ENCODE peak calls at places on chromosomes 12 and 14, in ten cellular contexts. Y is stimulated activated CD4-positive, alpha-beta T cell treated with anti-CD3 and anti-CD28 coated beads, Interleukin-2, amount 100 ng/mL, for 48 hours; R is stimulated activated effector memory CD8-positive, alpha-beta T cell treated with anti-CD3 and anti-CD28 coated beads, Interleukin-12 subunit alpha, Interleukin-12 subunit beta, amount 100 ng/mL, for 72 hours; D is left colon; N is A172; U is A549; K is KBM-7; P is activated T-helper 1 cell treated with anti-CD3 and anti-CD28 coated beads, Interleukin-2, amount 50 U/mL, for 16 hours; C is posterior cingulate gyrus; H is cardiac fibroblast. M is an unnamed sample.

GRCh38 chr12:70059373-70059772 is 183.9 kb upstream of the CNOT2 start:
- DNase-seq in R (no peak), Y (no peak), D (no peak), H (no peak), C (no peak), K (no peak), P (no peak), N (no peak), U (no peak), M (no peak)

GRCh38 chr14:100424504-100425453 is 101.6 kb downstream of the SLC25A47 start:
- DNase-seq in C (no peak), N (peak; percentile 38), D (no peak), Y (no peak), U (no peak), H (no peak), P (no peak), R (no peak), K (no peak), M (no peak)

GRCh38 chr12:11553871-11554533 is 95.5 kb upstream of the ETV6 start:
- DNase-seq in D (peak; percentile 55), N (peak; percentile 29), U (peak; percentile 83), K (peak; percentile 79), Y (peak; percentile 51), P (no peak), H (peak; percentile 73), C (no peak), R (peak; percentile 64), M (peak; percentile 52)

GRCh38 chr14:21940887-21941855 is 267.6 kb upstream of the OR4E1 start:
- DNase-seq in C (no peak), K (peak; percentile 48), N (no peak), P (no peak), D (peak; percentile 7), Y (no peak), U (peak; percentile 18), H (peak; percentile 0), R (no peak), M (peak; percentile 36)

GRCh38 chr14:94227029-94227428 is 52.9 kb downstream of the PPP4R4 start:
- DNase-seq in D (no peak), K (no peak), N (no peak), C (no peak), Y (no peak), R (no peak), U (no peak), P (no peak), H (peak; percentile 19), M (no peak)

GRCh38 chr12:76274699-76275098 is 73.5 kb downstream of the BBS10 start:
- DNase-seq in D (no peak), P (no peak), R (no peak), C (no peak), H (peak; percentile 36), N (peak; percentile 94), U (no peak), Y (peak; percentile 14), K (no peak), M (no peak)

GRCh38 chr12:54378791-54379400 is 5.6 kb downstream of the ZNF385A start:
- DNase-seq in P (no peak), C (no peak), H (peak; percentile 51), K (no peak), U (peak; percentile 88), D (peak; percentile 66), R (no peak), Y (no peak), N (no peak), M (no peak)

GRCh38 chr14:77337880-77338279 is 17.0 kb downstream of the GSTZ1 start:
- DNase-seq in R (no peak), C (no peak), H (no peak), U (no peak), N (no peak), P (no peak), Y (no peak), K (no peak), D (no peak), M (no peak)

GRCh38 chr12:50639721-50640120 is 124.2 kb upstream of the ATF1 start:
- DNase-seq in K (no peak), N (no peak), Y (no peak), U (no peak), D (no peak), P (no peak), C (no peak), R (no peak), H (no peak), M (no peak)

GRCh38 chr14:32757568-32757967 is 181.1 kb upstream of the NPAS3 start:
- DNase-seq in P (no peak), Y (no peak), C (no peak), D (no peak), R (no peak), H (no peak), U (no peak), K (no peak), N (no peak), M (no peak)

GRCh38 chr12:84874125-84874824 is 38.3 kb downstream of the SLC6A15 start:
- DNase-seq in U (peak; percentile 10), H (peak; percentile 75), N (peak; percentile 49), P (no peak), Y (no peak), K (peak; percentile 53), D (no peak), R (no peak), C (no peak), M (peak; percentile 23)

GRCh38 chr12:104320627-104321024 is 17.1 kb downstream of the EID3 start:
- DNase-seq in Y (no peak), R (no peak), P (no peak), U (no peak), C (no peak), D (no peak), K (no peak), N (no peak), H (no peak), M (no peak)

GRCh38 chr14:49405291-49405690 is 180.9 kb downstream of the RPS29 start:
- DNase-seq in N (peak; percentile 22), H (peak; percentile 69), K (no peak), C (no peak), U (no peak), R (no peak), D (no peak), Y (no peak), P (no peak), M (no peak)

GRCh38 chr12:63802012-63802608 is 22.4 kb downstream of the RXYLT1 start:
- DNase-seq in N (peak; percentile 22), D (no peak), P (no peak), H (peak; percentile 42), K (peak; percentile 61), Y (no peak), R (no peak), U (peak; percentile 33), C (no peak), M (no peak)

GRCh38 chr12:52600941-52601481 is at the start of gene KRT72:
- DNase-seq in K (no peak), U (no peak), P (no peak), Y (no peak), D (no peak), H (no peak), R (no peak), N (no peak), C (no peak), M (no peak)

GRCh38 chr14:93549578-93549977 is 118.8 kb downstream of the UNC79 start:
- DNase-seq in H (no peak), P (no peak), C (no peak), Y (no peak), N (no peak), U (no peak), R (no peak), D (no peak), K (no peak), M (no peak)

GRCh38 chr12:66269757-66270383 is 32.4 kb upstream of the HELB start:
- DNase-seq in U (peak; percentile 47), K (peak; percentile 65), C (no peak), D (no peak), Y (no peak), R (no peak), N (peak; percentile 36), P (no peak), H (peak; percentile 72), M (peak; percentile 51)

GRCh38 chr12:105836235-105836634 is 302.5 kb downstream of the NUAK1 start:
- DNase-seq in C (no peak), P (no peak), Y (no peak), R (no peak), N (no peak), H (no peak), D (no peak), K (no peak), U (no peak), M (no peak)

GRCh38 chr12:93786669-93787397 is 109.7 kb downstream of the CRADD start:
- DNase-seq in N (no peak), H (no peak), P (no peak), U (no peak), C (no peak), R (no peak), K (no peak), Y (no peak), D (no peak), M (no peak)

GRCh38 chr12:120720234-120720968 is 5.2 kb upstream of the ACADS start:
- DNase-seq in D (no peak), C (peak; percentile 29), P (no peak), Y (no peak), U (no peak), K (no peak), H (peak; percentile 85), N (peak; percentile 26), R (no peak), M (no peak)

GRCh38 chr12:118032188-118032587 is 15.7 kb downstream of the RFC5 start:
- DNase-seq in N (no peak), U (no peak), H (no peak), P (no peak), D (no peak), K (no peak), R (no peak), Y (no peak), C (no peak), M (no peak)

GRCh38 chr12:65761301-65761700 is 63.0 kb upstream of the HMGA2 start:
- DNase-seq in U (no peak), H (no peak), C (no peak), P (no peak), D (no peak), K (no peak), Y (no peak), N (no peak), R (no peak), M (no peak)

GRCh38 chr14:76867536-76868452 is 41.6 kb downstream of the LRRC74A start:
- DNase-seq in C (no peak), U (no peak), D (peak; percentile 29), Y (no peak), P (no peak), N (no peak), H (no peak), K (peak; percentile 77), R (no peak), M (peak; percentile 39)

GRCh38 chr14:39233680-39234326 is at the start of gene MIA2:
- DNase-seq in N (no peak), Y (no peak), P (no peak), C (no peak), K (no peak), R (peak; percentile 38), U (peak; percentile 12), H (no peak), D (no peak), M (no peak)

GRCh38 chr14:91135039-91135438 is 21.2 kb downstream of the DGLUCY start:
- DNase-seq in D (no peak), R (no peak), K (no peak), C (no peak), H (no peak), Y (no peak), N (no peak), U (no peak), P (no peak), M (no peak)

GRCh38 chr14:69665596-69665995 is 54.2 kb downstream of the SUSD6 start:
- DNase-seq in R (no peak), K (no peak), N (no peak), D (no peak), P (no peak), H (no peak), C (no peak), Y (no peak), U (no peak), M (no peak)

GRCh38 chr12:46383654-46384450 is 11.3 kb upstream of the SLC38A2 start:
- DNase-seq in Y (peak; percentile 52), K (peak; percentile 72), D (peak; percentile 91), C (peak; percentile 74), H (peak; percentile 99), N (peak; percentile 74), U (no peak), R (no peak), P (peak; percentile 62), M (peak; percentile 83)

GRCh38 chr14:87443787-87444186 is 549.2 kb downstream of the GALC start:
- DNase-seq in D (no peak), N (no peak), K (no peak), C (no peak), R (no peak), U (no peak), Y (no peak), P (no peak), H (no peak), M (no peak)